ENCODE peak calls at places on chromosomes 1 and 21, in seven cellular contexts. B is pancreas, Q is H7, Z is tibial nerve, V is GM12878, N is dorsolateral prefrontal cortex, Y is choroid plexus epithelial cell. A is an unnamed sample.

GRCh38 chr1:69320679-69321310 is 246.9 kb upstream of the LRRC7 start:
- DNase-seq in B (no peak), V (peak), Z (no peak), N (no peak), Y (no peak), Q (no peak), A (no peak)

GRCh38 chr1:223628233-223628632 is 37.3 kb downstream of the CAPN8 start:
- DNase-seq in B (peak), Q (peak), N (peak), Z (no peak), Y (peak), V (no peak), A (peak)

GRCh38 chr1:227942716-227943261 is 4.9 kb downstream of the WNT9A start:
- DNase-seq in Y (no peak), Z (no peak), N (peak), B (peak), Q (peak), V (no peak), A (no peak)

GRCh38 chr1:228241259-228241658 is 33.4 kb downstream of the OBSCN start:
- DNase-seq in Q (no peak), Z (no peak), Y (no peak), N (no peak), V (no peak), B (no peak), A (no peak)

GRCh38 chr1:223811634-223812101 is 34.1 kb downstream of the TP53BP2 start:
- DNase-seq in Z (no peak), B (no peak), Q (no peak), Y (peak), N (no peak), V (no peak), A (no peak)

GRCh38 chr1:206503591-206504362 is 3.6 kb upstream of the RASSF5 start:
- DNase-seq in B (peak), N (peak), Q (no peak), V (peak), Y (peak), Z (peak), A (peak)

GRCh38 chr1:174704300-174704699 is 256.5 kb downstream of the GPR52 start:
- DNase-seq in N (no peak), B (no peak), V (no peak), Q (no peak), Y (no peak), Z (no peak), A (no peak)

GRCh38 chr1:12279728-12280469 is 50.1 kb downstream of the VPS13D start:
- DNase-seq in N (no peak), Z (no peak), Y (no peak), B (no peak), V (no peak), Q (no peak), A (no peak)

GRCh38 chr21:45306832-45307571 is 19.3 kb upstream of the POFUT2 start:
- DNase-seq in N (peak), Q (peak), B (peak), V (no peak), Y (peak), Z (peak), A (no peak)

DNA sequence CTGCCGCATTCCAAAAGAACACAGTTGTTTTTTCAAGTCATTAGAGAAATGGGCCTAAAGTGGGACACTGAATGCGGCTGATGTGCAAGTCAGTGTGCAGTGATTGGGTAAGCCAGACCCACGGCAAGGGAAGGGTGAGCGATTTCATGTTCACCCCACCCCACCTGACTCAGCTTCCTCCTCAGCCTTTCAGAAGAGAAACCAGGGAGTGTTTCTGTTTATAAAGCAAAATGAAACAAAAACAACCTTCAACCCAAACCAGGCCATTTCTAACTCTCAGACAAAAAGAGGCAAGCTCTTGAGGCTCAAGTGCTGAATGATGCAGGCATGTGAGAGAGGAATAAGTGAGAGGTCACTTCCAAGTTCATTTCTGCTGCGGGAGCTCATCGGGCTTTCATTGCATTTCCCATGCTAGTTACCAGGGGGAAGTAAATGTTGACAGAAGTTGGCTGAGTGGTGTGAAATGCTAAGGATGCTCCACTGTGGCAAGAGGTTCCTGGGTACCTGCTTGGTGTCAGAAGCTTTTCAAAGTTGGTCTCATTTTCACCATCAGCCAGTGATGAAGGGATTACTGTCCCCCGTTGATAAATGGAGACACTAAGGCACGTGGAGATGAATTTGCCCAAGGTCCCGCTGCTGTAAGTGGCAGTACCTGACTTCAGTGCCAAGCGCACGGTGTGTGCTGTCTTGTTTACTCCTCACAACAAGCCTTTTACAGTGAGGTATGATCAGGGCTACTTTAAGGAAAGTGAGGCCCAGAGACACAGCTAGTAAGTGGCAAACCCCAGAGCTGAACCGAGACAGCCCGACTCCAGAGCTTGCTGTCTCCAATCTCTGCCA is 29.1 kb downstream of the STPG1 start:
- DNase-seq in Z (no peak), B (no peak), N (no peak), Y (peak), Q (no peak), V (no peak), A (no peak)
- H3K4me3 ChIP-seq in Z (no peak), B (no peak), N (no peak), Y (no peak), Q (no peak), V (no peak), A (no peak)

GRCh38 chr1:3921786-3922185 is 21.7 kb upstream of the C1orf174 start:
- DNase-seq in Y (no peak), V (no peak), Z (no peak), N (no peak), Q (no peak), B (peak), A (no peak)
- H3K4me3 ChIP-seq in Y (no peak), V (no peak), Z (no peak), N (no peak), Q (no peak), B (no peak), A (no peak)

GRCh38 chr1:2233468-2233867 is 5.3 kb downstream of the SKI start:
- DNase-seq in Q (no peak), B (no peak), N (no peak), Z (no peak), V (no peak), Y (peak), A (peak)

GRCh38 chr1:2233997-2234761 is 6.1 kb downstream of the SKI start:
- DNase-seq in Q (no peak), Z (peak), Y (peak), V (no peak), B (peak), N (no peak), A (peak)

GRCh38 chr1:2231667-2232254 is 3.6 kb downstream of the SKI start:
- DNase-seq in V (no peak), N (peak), Z (peak), Q (peak), Y (peak), B (peak), A (peak)

GRCh38 chr1:2232255-2232915 is 4.3 kb downstream of the SKI start:
- DNase-seq in N (no peak), Y (no peak), B (peak), Q (no peak), Z (no peak), V (no peak), A (no peak)

GRCh38 chr1:2232916-2233438 is 4.9 kb downstream of the SKI start:
- DNase-seq in Q (no peak), V (no peak), Z (no peak), N (no peak), Y (no peak), B (no peak), A (no peak)
- H3K4me3 ChIP-seq in Q (no peak), V (no peak), Z (peak), N (peak), Y (peak), B (peak), A (peak)

GRCh38 chr21:39218082-39218409 is 34.8 kb upstream of the PSMG1 start:
- DNase-seq in B (no peak), V (no peak), Z (no peak), Y (no peak), Q (no peak), N (no peak), A (no peak)
- H3K4me3 ChIP-seq in B (no peak), V (no peak), Z (no peak), Y (no peak), Q (no peak), N (no peak), A (no peak)

A was measured in CD8-positive, alpha-beta T cell.